ENCODE peak calls at places on chromosomes 1 and 21, in ten cellular contexts. Q, C, U, E, G, M, D, S, P and B are unnamed samples.

GRCh38 chr1:156538711-156539440 is 33.5 kb downstream of the IQGAP3 start:
- DNase-seq in P (no peak), G (no peak), C (no peak), S (no peak), Q (no peak), U (no peak), E (no peak), D (no peak), M (no peak), B (no peak)

GRCh38 chr21:14613496-14613895 is 67.4 kb upstream of the SAMSN1 start:
- DNase-seq in S (no peak), G (no peak), Q (no peak), D (no peak), E (no peak), C (no peak), P (no peak), U (no peak), M (no peak), B (peak; percentile 24)

GRCh38 chr1:201245082-201245481 is 38.2 kb upstream of the PKP1 start:
- DNase-seq in M (no peak), E (no peak), S (no peak), G (no peak), D (no peak), C (no peak), U (no peak), P (no peak), Q (no peak), B (no peak)

GRCh38 chr1:201895913-201896807 is 7.5 kb downstream of the SHISA4 start:
- DNase-seq in G (peak; percentile 86), Q (peak; percentile 92), U (peak; percentile 91), D (peak; percentile 71), C (peak; percentile 92), P (no peak), M (peak; percentile 92), E (peak; percentile 90), S (peak; percentile 60), B (peak; percentile 92)

GRCh38 chr1:240462766-240463410 is 149.1 kb downstream of the GREM2 start:
- DNase-seq in G (no peak), D (no peak), S (no peak), P (no peak), M (no peak), Q (no peak), U (no peak), C (no peak), E (no peak), B (peak; percentile 15)

GRCh38 chr1:207298186-207298585 is 23.3 kb upstream of the CD55 start:
- DNase-seq in Q (no peak), D (no peak), P (no peak), E (no peak), M (no peak), C (no peak), G (no peak), S (no peak), U (no peak), B (no peak)

GRCh38 chr1:226651041-226651731 is 87.9 kb downstream of the ITPKB start:
- DNase-seq in M (no peak), Q (no peak), G (no peak), S (no peak), U (no peak), D (no peak), P (no peak), E (no peak), C (no peak), B (no peak)

GRCh38 chr1:211581521-211581920 is 2.6 kb upstream of the SLC30A1 start:
- DNase-seq in S (no peak), P (no peak), Q (peak; percentile 79), G (no peak), C (peak; percentile 72), D (no peak), M (peak; percentile 84), U (peak; percentile 20), E (no peak), B (peak; percentile 73)

GRCh38 chr1:153789478-153790148 is 14.4 kb downstream of the SLC27A3 start:
- DNase-seq in Q (no peak), S (no peak), C (no peak), D (peak; percentile 93), M (no peak), P (no peak), G (no peak), E (no peak), U (peak; percentile 38), B (no peak)

GRCh38 chr1:234778215-234779159 is 168.5 kb upstream of the IRF2BP2 start:
- DNase-seq in G (no peak), Q (no peak), D (no peak), U (no peak), E (peak; percentile 59), C (no peak), M (no peak), S (no peak), P (no peak), B (no peak)

GRCh38 chr1:186142916-186143315 is 232.1 kb downstream of the TPR start:
- DNase-seq in E (no peak), D (no peak), P (no peak), S (no peak), U (no peak), C (no peak), G (no peak), M (no peak), Q (no peak), B (no peak)

GRCh38 chr1:109181085-109181806 is 32.5 kb upstream of the SARS1 start:
- DNase-seq in S (no peak), Q (no peak), C (peak; percentile 47), U (no peak), E (no peak), G (no peak), M (peak; percentile 54), D (no peak), P (no peak), B (peak; percentile 23)

GRCh38 chr1:96521994-96522760 is 199.4 kb upstream of the PTBP2 start:
- DNase-seq in S (no peak), E (no peak), P (peak; percentile 22), Q (no peak), G (no peak), D (no peak), M (peak; percentile 46), U (no peak), C (no peak), B (peak; percentile 31)

GRCh38 chr21:14916676-14917141 is 148.1 kb downstream of the NRIP1 start:
- DNase-seq in C (peak; percentile 48), M (no peak), G (no peak), U (no peak), D (no peak), P (no peak), E (no peak), S (no peak), Q (no peak), B (no peak)

GRCh38 chr1:44043176-44044070 is 12.2 kb upstream of the SLC6A9 start:
- DNase-seq in D (no peak), U (no peak), Q (no peak), C (no peak), G (no peak), E (no peak), S (no peak), P (no peak), M (no peak), B (no peak)

GRCh38 chr1:230430499-230430898 is 4.4 kb upstream of the PGBD5 start:
- DNase-seq in C (no peak), U (no peak), M (no peak), G (no peak), S (no peak), P (no peak), Q (no peak), E (no peak), D (no peak), B (no peak)

GRCh38 chr1:240683576-240683975 is 71.6 kb upstream of the GREM2 start:
- DNase-seq in S (no peak), G (no peak), P (no peak), Q (peak; percentile 47), D (no peak), M (peak; percentile 83), C (no peak), U (no peak), E (no peak), B (no peak)

GRCh38 chr1:147628441-147628840 is 41.9 kb downstream of the ACP6 start:
- DNase-seq in U (no peak), P (no peak), Q (no peak), M (no peak), C (no peak), S (no peak), E (no peak), D (no peak), G (no peak), B (no peak)

GRCh38 chr1:25990702-25991395 is 7.0 kb downstream of the PAFAH2 start:
- DNase-seq in M (no peak), P (no peak), Q (no peak), S (peak; percentile 32), U (no peak), D (no peak), C (no peak), E (no peak), G (no peak), B (no peak)

GRCh38 chr1:170619167-170620030 is 44.5 kb upstream of the PRRX1 start:
- DNase-seq in D (no peak), M (no peak), S (no peak), P (no peak), E (no peak), G (no peak), Q (no peak), U (no peak), C (no peak), B (no peak)

GRCh38 chr1:173190101-173190895 is 16.8 kb downstream of the TNFSF4 start:
- DNase-seq in D (peak; percentile 63), Q (peak; percentile 90), U (peak; percentile 20), S (no peak), P (peak; percentile 92), M (peak; percentile 83), C (peak; percentile 86), E (peak; percentile 20), G (no peak), B (peak; percentile 90)

GRCh38 chr1:53326598-53327182 is 1.2 kb downstream of the LRP8 start:
- DNase-seq in G (peak; percentile 39), S (no peak), E (peak; percentile 72), U (no peak), C (no peak), P (no peak), Q (no peak), D (no peak), M (no peak), B (no peak)

GRCh38 chr1:178941261-178941689 is 70.4 kb upstream of the ANGPTL1 start:
- DNase-seq in M (no peak), D (no peak), P (no peak), C (no peak), G (no peak), E (no peak), S (no peak), U (no peak), Q (no peak), B (no peak)